ENCODE peak calls at places on chromosomes 13 and 19, in five cellular contexts. G is Right ventricle myocardium superior; V is stimulated activated CD8-positive, alpha-beta memory T cell treated with anti-CD3 and anti-CD28 coated beads, Interleukin-7, amount 100 ng/mL, for 1 hour; E is effector memory CD8-positive, alpha-beta T cell; N is transverse colon. B is an unnamed sample.

GRCh38 chr19:11699931-11700794 is 38.6 kb downstream of the ZNF823 start:
- DNase-seq in G (no peak), V (no peak), E (no peak), N (no peak), B (no peak)

GRCh38 chr19:920051-920857 is 3.1 kb downstream of the KISS1R start:
- DNase-seq in G (no peak), V (no peak), E (peak), N (no peak), B (no peak)

GRCh38 chr19:11293468-11294389 is 2.2 kb upstream of the TSPAN16 start:
- DNase-seq in G (peak), V (peak), E (peak), N (peak), B (peak)

GRCh38 chr19:43586346-43586745 is 9.6 kb downstream of the IRGQ start:
- DNase-seq in G (no peak), V (no peak), E (no peak), N (no peak), B (no peak)

GRCh38 chr19:3278749-3279148 is 54.3 kb downstream of the CELF5 start:
- DNase-seq in G (no peak), V (no peak), E (no peak), N (no peak), B (no peak)

GRCh38 chr13:98141938-98142426 is 912 bp upstream of the FARP1 start:
- DNase-seq in G (peak), V (no peak), E (no peak), N (peak), B (no peak)

GRCh38 chr19:5032101-5032967 is 63.4 kb downstream of the KDM4B start:
- DNase-seq in G (no peak), V (no peak), E (no peak), N (no peak), B (no peak)

GRCh38 chr19:5718579-5719273 is 1.2 kb downstream of the LONP1 start:
- DNase-seq in G (no peak), V (no peak), E (no peak), N (no peak), B (no peak)

GRCh38 chr19:11288349-11288748 is 7.6 kb upstream of the TSPAN16 start:
- DNase-seq in G (no peak), V (no peak), E (no peak), N (no peak), B (no peak)

GRCh38 chr19:34365463-34366401 is 736 bp downstream of the GPI start:
- DNase-seq in G (peak), V (no peak), E (no peak), N (peak), B (peak)

GRCh38 chr19:39498262-39499081 is at the start of gene DLL3:
- DNase-seq in G (no peak), V (no peak), E (no peak), N (no peak), B (no peak)

GRCh38 chr13:45055902-45056648 is 64.2 kb upstream of the GTF2F2 start:
- DNase-seq in G (no peak), V (no peak), E (no peak), N (peak), B (no peak)

GRCh38 chr19:40542197-40542859 is 34.3 kb upstream of the SHKBP1 start:
- DNase-seq in G (peak), V (no peak), E (no peak), N (peak), B (no peak)

GRCh38 chr13:111460548-111461444 is 140.4 kb downstream of the TEX29 start:
- DNase-seq in G (no peak), V (no peak), E (no peak), N (peak), B (no peak)